ENCODE peak calls at places on chromosome 1, in eight cellular contexts. Q is heart right ventricle; K is CD4-positive, alpha-beta memory T cell; B is neural progenitor cell; A is prostate gland; X is CD8-positive, alpha-beta T cell; P is CD8-positive, alpha-beta memory T cell; F is thoracic aorta. G is an unnamed sample. For H3K4me1, the result is how much of the 10 kb centered on the place peaks cover.

GRCh38 chr1:238606896-238607295 is 716.2 kb upstream of the ZP4 start:
- DNase-seq in Q (no peak), K (no peak), B (no peak), A (no peak), X (no peak), P (no peak), F (no peak), G (no peak)

GRCh38 chr1:230696722-230697432 is 17.0 kb downstream of the AGT start:
- DNase-seq in Q (no peak), K (no peak), B (no peak), A (no peak), X (no peak), P (no peak), F (no peak), G (no peak)

GRCh38 chr1:31977361-31978131 is 36.1 kb upstream of the KHDRBS1 start:
- DNase-seq in Q (peak), K (no peak), B (peak), A (no peak), X (no peak), P (no peak), F (no peak), G (no peak)

GRCh38 chr1:221993444-221993948 is 251.6 kb upstream of the DUSP10 start:
- DNase-seq in Q (no peak), K (no peak), B (no peak), A (no peak), X (no peak), P (no peak), F (no peak), G (no peak)

GRCh38 chr1:23177438-23178380 is 9.1 kb upstream of the LUZP1 start:
- DNase-seq in Q (peak), K (peak), B (peak), A (peak), X (peak), P (peak), F (peak), G (peak)

GRCh38 chr1:2027961-2028583 is 8.9 kb downstream of the GABRD start:
- DNase-seq in Q (no peak), K (no peak), B (no peak), A (no peak), X (no peak), P (no peak), F (no peak), G (no peak)

GRCh38 chr1:3066826-3067225 is 2.2 kb upstream of the PRDM16 start:
- DNase-seq in Q (no peak), K (no peak), B (no peak), A (no peak), X (no peak), P (no peak), F (peak), G (peak)

GRCh38 chr1:68107771-68108170 is 57.3 kb upstream of the DIRAS3 start:
- DNase-seq in Q (no peak), K (no peak), B (no peak), A (no peak), X (no peak), P (no peak), F (no peak), G (no peak)

GRCh38 chr1:193322218-193322617 is 135.8 kb upstream of the B3GALT2 start:
- DNase-seq in Q (no peak), K (no peak), B (no peak), A (no peak), X (no peak), P (no peak), F (no peak), G (no peak)

GRCh38 chr1:3062616-3063378 is 6.2 kb upstream of the PRDM16 start:
- DNase-seq in Q (no peak), K (no peak), B (peak), A (no peak), X (no peak), P (no peak), F (no peak), G (peak)

GRCh38 chr1:223844962-223845809 is 561 bp downstream of the TP53BP2 start:
- DNase-seq in Q (peak), K (peak), B (peak), A (peak), X (peak), P (peak), F (no peak), G (peak)

GRCh38 chr1:223504741-223505140 is 111.5 kb downstream of the CCDC185 start:
- DNase-seq in Q (no peak), K (no peak), B (no peak), A (no peak), X (no peak), P (no peak), F (no peak), G (peak)

GRCh38 chr1:29236993-29237905 is 927 bp downstream of the PTPRU start:
- DNase-seq in Q (peak), K (peak), B (peak), A (peak), X (no peak), P (peak), F (peak), G (no peak)

GRCh38 chr1:204274441-204274840 is 60.7 kb upstream of the GOLT1A start:
- DNase-seq in Q (no peak), K (no peak), B (no peak), A (no peak), X (no peak), P (no peak), F (no peak), G (no peak)

GRCh38 chr1:24027838-24028468 is 47.8 kb upstream of the SRSF10 start:
- DNase-seq in Q (no peak), K (peak), B (no peak), A (no peak), X (no peak), P (peak), F (no peak), G (no peak)

GRCh38 chr1:23026573-23026972 is 7.3 kb downstream of the KDM1A start:
- DNase-seq in Q (no peak), K (no peak), B (no peak), A (no peak), X (no peak), P (no peak), F (no peak), G (no peak)

GRCh38 chr1:54945393-54945936 is 35.0 kb upstream of the TMEM61 start:
- DNase-seq in Q (no peak), K (no peak), B (no peak), A (no peak), X (no peak), P (no peak), F (no peak), G (peak)

GRCh38 chr1:11335417-11336070 is 62.5 kb downstream of the UBIAD1 start:
- DNase-seq in Q (no peak), K (no peak), B (no peak), A (no peak), X (no peak), P (no peak), F (no peak), G (no peak)

GRCh38 chr1:115183711-115184259 is 94.5 kb upstream of the TSPAN2 start:
- DNase-seq in Q (peak), K (no peak), B (no peak), A (no peak), X (no peak), P (no peak), F (no peak), G (no peak)

GRCh38 chr1:38005195-38006007 is at the start of gene FHL3:
- DNase-seq in Q (peak), K (no peak), B (peak), A (no peak), X (no peak), P (no peak), F (no peak), G (peak)

GRCh38 chr1:241533375-241534115 is 1.4 kb downstream of the KMO start:
- DNase-seq in Q (no peak), K (no peak), B (no peak), A (no peak), X (no peak), P (no peak), F (no peak), G (no peak)

GRCh38 chr1:215045647-215046308 is 36.8 kb upstream of the KCNK2 start:
- DNase-seq in Q (no peak), K (no peak), B (no peak), A (no peak), X (no peak), P (no peak), F (no peak), G (no peak)

GRCh38 chr1:240683576-240683975 is 71.6 kb upstream of the GREM2 start:
- DNase-seq in Q (no peak), K (no peak), B (no peak), A (no peak), X (no peak), P (no peak), F (no peak), G (no peak)

GRCh38 chr1:182555493-182555892 is 33.6 kb downstream of the RNASEL start:
- DNase-seq in Q (no peak), K (no peak), B (no peak), A (no peak), X (no peak), P (no peak), F (no peak), G (no peak)

GRCh38 chr1:17475729-17476128 is 36.3 kb upstream of the RCC2 start:
- DNase-seq in Q (peak), K (no peak), B (no peak), A (no peak), X (no peak), P (no peak), F (no peak), G (no peak)

GRCh38 chr1:203508463-203508862 is 14.5 kb downstream of the OPTC start:
- DNase-seq in Q (peak), K (no peak), B (peak), A (no peak), X (no peak), P (no peak), F (no peak), G (no peak)

GRCh38 chr1:26996024-26996423 is 2.5 kb downstream of the TRNP1 start:
- DNase-seq in Q (no peak), K (no peak), B (no peak), A (no peak), X (no peak), P (no peak), F (no peak), G (no peak)

GRCh38 chr1:152520561-152521090 is 6.3 kb downstream of the CRCT1 start:
- DNase-seq in Q (no peak), K (no peak), B (no peak), A (no peak), X (no peak), P (no peak), F (no peak), G (no peak)
- H3K4me3 ChIP-seq in Q (no peak), K (no peak), B (no peak), A (no peak), X (no peak), P (no peak), F (no peak), G (no peak)

DNA sequence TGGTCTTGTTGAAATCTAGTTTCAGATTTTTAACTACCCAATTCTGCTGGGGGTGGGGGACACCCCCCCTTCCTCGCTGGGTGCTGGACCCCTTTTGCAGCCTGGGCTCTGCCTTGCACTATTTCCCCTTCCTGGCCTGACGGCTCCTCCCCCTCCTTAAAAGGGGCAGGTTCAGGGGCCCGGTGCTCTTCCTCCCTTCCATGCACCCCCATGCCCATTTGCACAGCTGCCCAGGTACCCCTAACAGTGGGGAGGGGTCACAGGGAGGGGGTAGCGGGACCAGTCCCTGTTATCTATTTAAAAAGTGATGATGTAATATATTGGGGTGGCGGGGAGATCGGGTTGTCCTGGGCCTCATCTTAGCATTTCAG is 15.3 kb downstream of the ZBTB7B start:
- DNase-seq in Q (no peak), K (no peak), B (no peak), A (no peak), X (no peak), P (no peak), F (no peak), G (no peak)
- H3K4me1 ChIP-seq in Q (under half), K (half or more), B (under half), A (under half), X (under half), P (half or more), F (under half), G (half or more)

GRCh38 chr1:56452027-56453011 is 127.0 kb downstream of the PLPP3 start:
- DNase-seq in Q (no peak), K (no peak), B (no peak), A (no peak), X (no peak), P (no peak), F (no peak), G (no peak)
- H3K27ac ChIP-seq in Q (peak), K (no peak), B (no peak), A (no peak), X (no peak), P (no peak), F (no peak), G (no peak)

GRCh38 chr1:44801491-44802305 is 1.5 kb downstream of the PLK3 start:
- DNase-seq in Q (no peak), K (no peak), B (no peak), A (no peak), X (peak), P (peak), F (no peak), G (no peak)
- H3K4me3 ChIP-seq in Q (peak), K (peak), B (no peak), A (no peak), X (peak), P (peak), F (peak), G (peak)

DNA sequence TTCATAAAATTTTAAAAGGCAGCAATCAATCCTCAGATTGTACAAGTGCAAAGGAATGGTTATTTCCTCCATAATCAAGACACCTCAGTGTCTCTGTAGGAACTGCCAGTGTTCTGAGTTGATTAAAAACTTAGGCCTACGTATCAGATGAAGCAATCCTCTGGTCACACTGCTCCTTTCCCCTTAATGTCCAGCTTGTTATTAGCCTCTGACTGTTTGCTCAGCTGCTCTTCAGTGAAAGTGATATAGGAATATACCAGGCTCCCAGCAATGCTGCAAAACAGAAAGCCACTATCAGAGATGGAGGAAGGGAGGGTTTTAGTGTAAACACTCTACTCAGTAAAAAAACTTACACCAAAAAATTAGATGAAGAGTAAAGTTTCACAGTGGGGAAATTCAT is 49.8 kb downstream of the SLC35D1 start:
- DNase-seq in Q (no peak), K (no peak), B (no peak), A (no peak), X (no peak), P (no peak), F (no peak), G (no peak)
- H3K4me1 ChIP-seq in Q (under half), K (under half), B (under half), A (under half), X (under half), P (under half), F (under half), G (under half)

GRCh38 chr1:35564884-35565741 is 7.5 kb downstream of the NCDN start:
- DNase-seq in Q (no peak), K (no peak), B (no peak), A (no peak), X (no peak), P (no peak), F (no peak), G (no peak)
- H3K27ac ChIP-seq in Q (no peak), K (no peak), B (no peak), A (no peak), X (no peak), P (no peak), F (no peak), G (no peak)